ENCODE peak calls at places on chromosomes 3 and 15, in eight cellular contexts. F is breast epithelium, H is transverse colon, B is HL-60, Q is sigmoid colon, O is GM23338, C is HepG2, S is GM12892. P is an unnamed sample.

GRCh38 chr15:84685304-84685703 is 27.3 kb upstream of the NMB start:
- DNase-seq in O (no peak), S (no peak), B (no peak), Q (peak), C (no peak), H (peak), F (no peak), P (no peak)

GRCh38 chr3:36525115-36525711 is 144.9 kb downstream of the STAC start:
- DNase-seq in O (peak), C (no peak), B (no peak), F (no peak), S (no peak), H (no peak), Q (no peak), P (no peak)

GRCh38 chr15:58340176-58340575 is 91.6 kb upstream of the LIPC start:
- DNase-seq in F (no peak), B (no peak), H (no peak), Q (no peak), S (no peak), O (no peak), C (no peak), P (no peak)

GRCh38 chr3:20622304-20622703 is 436.3 kb upstream of the SGO1 start:
- DNase-seq in F (no peak), H (no peak), O (peak), B (no peak), C (no peak), Q (no peak), S (no peak), P (no peak)

GRCh38 chr15:31605467-31605931 is 278.9 kb downstream of the KLF13 start:
- DNase-seq in C (no peak), Q (no peak), F (no peak), O (peak), B (no peak), S (no peak), H (no peak), P (no peak)

GRCh38 chr15:44545934-44546802 is 9.2 kb downstream of the EIF3J start:
- DNase-seq in H (no peak), F (no peak), C (no peak), S (no peak), B (no peak), Q (no peak), O (peak), P (no peak)

GRCh38 chr15:80242802-80243201 is 9.2 kb downstream of the CTXND1 start:
- DNase-seq in B (no peak), O (no peak), F (no peak), Q (no peak), S (no peak), H (no peak), C (no peak), P (no peak)

GRCh38 chr3:61967937-61968336 is 405.4 kb downstream of the FEZF2 start:
- DNase-seq in S (no peak), F (no peak), C (no peak), O (no peak), Q (no peak), B (no peak), H (no peak), P (no peak)

GRCh38 chr3:196971094-196971698 is 2.6 kb upstream of the PIGZ start:
- DNase-seq in S (no peak), C (no peak), F (no peak), B (no peak), Q (no peak), O (no peak), H (no peak), P (no peak)

GRCh38 chr3:5126586-5126985 is 4.5 kb downstream of the ARL8B start:
- DNase-seq in S (no peak), F (no peak), H (no peak), O (no peak), B (peak), C (no peak), Q (no peak), P (no peak)

GRCh38 chr15:61818801-61819200 is 241.4 kb downstream of the VPS13C start:
- DNase-seq in B (no peak), C (no peak), F (no peak), S (no peak), Q (no peak), H (no peak), O (no peak), P (no peak)

GRCh38 chr3:152403632-152404066 is 134.9 kb downstream of the MBNL1 start:
- DNase-seq in C (no peak), Q (peak), S (no peak), B (no peak), H (peak), O (no peak), F (peak), P (peak)

GRCh38 chr3:72100626-72101187 is 315.8 kb upstream of the PROK2 start:
- DNase-seq in B (peak), H (peak), O (peak), S (peak), Q (peak), F (peak), C (no peak), P (peak)

GRCh38 chr15:78673476-78673875 is 32.5 kb upstream of the CHRNB4 start:
- DNase-seq in S (no peak), Q (peak), H (no peak), O (no peak), F (no peak), C (no peak), B (no peak), P (no peak)

GRCh38 chr15:78673917-78674444 is 33.0 kb upstream of the CHRNB4 start:
- DNase-seq in S (no peak), B (no peak), H (no peak), F (no peak), O (no peak), C (no peak), Q (no peak), P (no peak)

GRCh38 chr15:78668987-78669386 is 28.0 kb upstream of the CHRNB4 start:
- DNase-seq in O (no peak), Q (no peak), H (no peak), F (no peak), S (no peak), C (no peak), B (no peak), P (no peak)

GRCh38 chr15:78672285-78673003 is 31.4 kb upstream of the CHRNB4 start:
- DNase-seq in B (no peak), C (no peak), Q (peak), S (no peak), H (no peak), F (no peak), O (no peak), P (no peak)

DNA sequence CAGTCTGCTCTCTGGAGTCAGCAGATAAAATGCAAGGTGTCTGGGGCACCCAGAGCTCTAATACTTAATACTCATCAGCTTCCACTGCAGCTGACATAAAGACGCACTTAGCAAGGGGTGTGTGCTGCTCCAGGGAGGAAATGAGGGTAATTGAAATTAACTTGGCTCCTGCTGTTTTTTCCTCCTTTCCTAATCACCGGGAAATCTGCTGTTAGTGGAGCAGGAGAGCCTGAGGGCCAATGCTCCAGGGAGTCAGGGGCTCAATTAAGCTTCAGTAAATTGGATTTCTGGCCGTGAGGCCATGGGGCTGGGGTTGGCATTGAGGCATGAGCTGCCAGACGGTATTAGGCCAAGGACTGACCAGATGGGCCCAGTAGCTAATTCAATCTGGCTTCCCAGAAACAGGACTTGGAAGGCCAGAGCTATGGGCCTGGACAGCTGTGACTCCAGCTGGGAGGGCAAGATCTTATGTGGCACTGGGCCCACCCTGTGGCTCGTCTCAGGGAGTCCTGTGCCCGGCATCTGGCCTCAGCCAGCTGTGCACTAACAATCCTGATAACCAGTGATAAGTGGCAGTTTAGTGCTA is 30.7 kb upstream of the CHRNB4 start:
- DNase-seq in O (peak), S (no peak), F (no peak), B (no peak), C (no peak), H (no peak), Q (no peak), P (no peak)
- TF ChIP-seq POLR2AphosphoS5 in O (no peak), S (no peak), F (no peak), B (no peak), C (no peak), H (no peak), Q (no peak), P (no peak)

GRCh38 chr3:181712190-181712504 is 422 bp downstream of the SOX2 start:
- DNase-seq in B (no peak), S (no peak), H (no peak), F (no peak), C (no peak), Q (no peak), O (no peak), P (no peak)

GRCh38 chr3:181711325-181712135 is at the start of gene SOX2:
- DNase-seq in O (peak), B (no peak), S (no peak), C (peak), F (no peak), H (peak), Q (peak), P (no peak)

GRCh38 chr3:181713673-181714270 is 2.0 kb downstream of the SOX2 start:
- DNase-seq in Q (no peak), S (no peak), H (no peak), O (no peak), B (no peak), F (no peak), C (no peak), P (no peak)

GRCh38 chr3:181713300-181713647 is 1.5 kb downstream of the SOX2 start:
- DNase-seq in Q (no peak), B (no peak), H (no peak), C (no peak), O (no peak), F (no peak), S (no peak), P (no peak)

GRCh38 chr3:181712505-181713299 is 977 bp downstream of the SOX2 start:
- DNase-seq in C (no peak), F (no peak), S (no peak), B (no peak), H (no peak), O (no peak), Q (no peak), P (no peak)
- TF ChIP-seq POLR2AphosphoS5 in C (no peak), F (no peak), S (no peak), B (no peak), H (no peak), O (no peak), Q (no peak), P (no peak)

GRCh38 chr3:7744850-7745249 is 756.8 kb upstream of the LMCD1 start:
- DNase-seq in Q (no peak), C (no peak), F (no peak), O (no peak), S (no peak), B (no peak), H (no peak), P (no peak)
- TF ChIP-seq POLR2AphosphoS5 in Q (no peak), C (no peak), F (no peak), O (no peak), S (no peak), B (no peak), H (no peak), P (no peak)

GRCh38 chr3:43691120-43692002 is 623 bp downstream of the ABHD5 start:
- DNase-seq in Q (peak), B (no peak), C (peak), S (peak), O (peak), H (peak), F (peak), P (peak)
- TF ChIP-seq POLR2AphosphoS5 in Q (no peak), B (no peak), C (peak), S (no peak), O (peak), H (peak), F (no peak), P (no peak)

GRCh38 chr3:145817870-145818483 is 343.0 kb downstream of the PLOD2 start:
- DNase-seq in H (no peak), Q (no peak), B (no peak), C (no peak), F (no peak), O (no peak), S (no peak), P (no peak)
- TF ChIP-seq POLR2AphosphoS5 in H (no peak), Q (no peak), B (no peak), C (no peak), F (no peak), O (no peak), S (no peak), P (no peak)

DNA sequence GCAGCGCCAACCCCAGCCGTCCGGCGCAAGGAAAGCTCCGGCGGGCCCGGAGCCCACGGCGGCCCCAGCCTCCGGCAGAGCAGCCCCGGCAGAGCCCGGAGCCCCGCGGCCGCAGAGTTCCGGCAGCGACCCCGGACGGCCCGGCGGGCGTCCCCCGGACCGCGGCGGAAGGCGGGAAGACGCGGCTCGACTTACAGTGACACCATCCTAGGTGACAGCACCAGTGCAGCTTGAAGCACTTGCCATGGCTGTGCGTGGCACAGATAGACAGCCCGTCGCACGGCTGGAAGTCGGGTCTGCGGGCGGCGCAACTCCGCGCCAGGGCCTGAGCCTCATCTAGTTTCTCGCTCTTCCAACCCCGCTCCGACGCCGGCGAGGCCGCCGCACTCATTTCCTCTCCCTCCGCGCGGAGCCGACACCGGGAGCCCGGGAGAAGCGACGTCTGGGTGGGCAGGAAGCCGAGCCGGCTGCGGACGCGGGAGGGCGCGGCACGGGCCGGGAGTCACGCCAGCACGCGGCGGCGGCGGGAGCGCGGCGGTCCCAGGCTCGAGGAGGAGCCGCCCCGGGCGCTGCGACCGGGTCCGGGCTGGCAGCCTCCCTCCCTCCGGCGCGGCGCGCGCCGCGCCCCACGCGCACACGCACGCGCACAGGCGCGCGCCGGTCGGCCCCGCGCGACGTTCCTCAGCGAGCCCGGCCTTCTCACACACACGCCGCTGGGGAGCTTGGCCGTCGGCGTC is at the start of gene C3orf70:
- DNase-seq in C (no peak), O (peak), F (no peak), Q (peak), H (peak), S (peak), B (peak), P (no peak)
- TF ChIP-seq POLR2AphosphoS5 in C (no peak), O (no peak), F (no peak), Q (peak), H (peak), S (no peak), B (no peak), P (no peak)

DNA sequence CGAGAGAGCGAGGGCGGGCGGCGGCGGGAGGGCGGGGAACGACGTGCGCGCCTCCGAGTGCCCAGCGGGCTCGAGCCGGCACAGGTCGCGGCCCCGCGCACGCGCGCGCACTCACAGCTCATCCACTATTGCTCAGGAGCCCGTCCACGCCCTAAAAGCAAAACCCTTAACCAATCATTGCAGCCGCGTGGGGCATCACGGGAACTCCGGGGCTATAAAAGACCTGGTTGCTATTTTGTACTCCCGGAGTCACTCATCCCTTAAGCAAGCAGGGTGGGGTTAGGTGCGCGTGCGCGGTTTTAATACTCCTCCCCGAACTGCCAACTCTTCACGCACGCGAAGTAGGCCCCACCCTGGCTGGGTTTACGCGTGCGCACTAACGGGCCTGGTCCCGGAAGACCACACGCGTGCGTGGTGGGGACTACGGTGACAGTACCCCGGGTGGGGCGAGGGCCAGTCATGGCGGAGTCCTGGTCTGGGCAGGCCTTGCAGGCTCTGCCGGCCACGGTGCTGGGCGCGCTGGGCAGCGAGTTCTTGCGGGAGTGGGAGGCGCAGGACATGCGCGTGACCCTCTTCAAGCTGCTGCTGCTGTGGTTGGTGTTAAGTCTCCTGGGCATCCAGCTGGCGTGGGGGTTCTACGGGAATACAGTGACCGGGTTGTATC is at the start of the genes RHOA and TCTA:
- DNase-seq in O (peak), B (peak), F (peak), Q (peak), C (peak), S (peak), H (peak), P (peak)
- TF ChIP-seq POLR2AphosphoS5 in O (peak), B (peak), F (peak), Q (peak), C (peak), S (peak), H (peak), P (peak)